ENCODE peak calls at places on chromosomes 6 and 20, in ten cellular contexts. S, M, Y, G, P, N, I, O, T and L are unnamed samples.

GRCh38 chr6:22064558-22064957 is 232.3 kb downstream of the PRL start:
- DNase-seq in S (no peak), M (no peak), Y (no peak), G (no peak), P (no peak), N (no peak), I (peak; percentile 61), O (no peak), T (no peak), L (no peak)

GRCh38 chr6:3648724-3649123 is 102.8 kb downstream of the PXDC1 start:
- DNase-seq in S (no peak), M (no peak), Y (no peak), G (no peak), P (no peak), N (no peak), I (no peak), O (no peak), T (no peak), L (no peak)

GRCh38 chr20:31570021-31570463 is 35.0 kb upstream of the ID1 start:
- DNase-seq in S (no peak), M (no peak), Y (no peak), G (no peak), P (no peak), N (no peak), I (no peak), O (no peak), T (no peak), L (no peak)

GRCh38 chr6:44102527-44102926 is 24.7 kb downstream of the MRPL14 start:
- DNase-seq in S (no peak), M (peak; percentile 71), Y (no peak), G (no peak), P (no peak), N (no peak), I (no peak), O (no peak), T (no peak), L (no peak)

GRCh38 chr6:155505560-155505959 is 49.9 kb upstream of the NOX3 start:
- DNase-seq in S (no peak), M (no peak), Y (no peak), G (no peak), P (no peak), N (no peak), I (no peak), O (no peak), T (no peak), L (no peak)

GRCh38 chr20:11013801-11014200 is 340.0 kb upstream of the JAG1 start:
- DNase-seq in S (no peak), M (no peak), Y (no peak), G (no peak), P (no peak), N (no peak), I (no peak), O (no peak), T (no peak), L (no peak)

GRCh38 chr6:157885211-157885788 is 62.3 kb downstream of the SNX9 start:
- DNase-seq in S (no peak), M (no peak), Y (peak; percentile 57), G (no peak), P (no peak), N (no peak), I (no peak), O (no peak), T (no peak), L (no peak)

GRCh38 chr6:65014006-65014405 is 693.0 kb downstream of the EYS start:
- DNase-seq in S (no peak), M (no peak), Y (no peak), G (no peak), P (no peak), N (no peak), I (no peak), O (no peak), T (no peak), L (no peak)

GRCh38 chr20:32674362-32674789 is 635 bp upstream of the C20orf203 start:
- DNase-seq in S (peak; percentile 47), M (peak; percentile 85), Y (peak; percentile 77), G (no peak), P (peak; percentile 76), N (peak; percentile 67), I (peak; percentile 78), O (peak; percentile 77), T (no peak), L (peak; percentile 70)

GRCh38 chr20:24906806-24907205 is 42.3 kb upstream of the CST7 start:
- DNase-seq in S (no peak), M (no peak), Y (no peak), G (no peak), P (no peak), N (no peak), I (no peak), O (no peak), T (no peak), L (no peak)

GRCh38 chr6:158031445-158032353 is 50.0 kb downstream of the SYNJ2 start:
- DNase-seq in S (no peak), M (peak; percentile 50), Y (peak; percentile 65), G (peak; percentile 49), P (no peak), N (no peak), I (peak; percentile 64), O (peak; percentile 86), T (no peak), L (no peak)

GRCh38 chr20:58075980-58076749 is 152.3 kb downstream of the ANKRD60 start:
- DNase-seq in S (no peak), M (peak; percentile 44), Y (no peak), G (no peak), P (peak; percentile 6), N (no peak), I (no peak), O (no peak), T (no peak), L (no peak)

GRCh38 chr6:43505718-43506117 is 4.4 kb downstream of the LRRC73 start:
- DNase-seq in S (no peak), M (peak; percentile 69), Y (no peak), G (no peak), P (no peak), N (no peak), I (no peak), O (no peak), T (no peak), L (no peak)

GRCh38 chr6:34147906-34148701 is 2.2 kb upstream of the GRM4 start:
- DNase-seq in S (no peak), M (peak; percentile 50), Y (no peak), G (no peak), P (no peak), N (no peak), I (no peak), O (no peak), T (no peak), L (no peak)

GRCh38 chr6:162871966-162872365 is 144.2 kb downstream of the PACRG start:
- DNase-seq in S (no peak), M (no peak), Y (no peak), G (no peak), P (no peak), N (no peak), I (no peak), O (no peak), T (no peak), L (no peak)

GRCh38 chr6:72952808-72953630 is 272.3 kb downstream of the KHDC1L start:
- DNase-seq in S (no peak), M (no peak), Y (no peak), G (no peak), P (no peak), N (no peak), I (no peak), O (peak; percentile 61), T (no peak), L (no peak)

GRCh38 chr6:122809671-122810070 is 20.6 kb downstream of the SMPDL3A start:
- DNase-seq in S (no peak), M (no peak), Y (no peak), G (no peak), P (no peak), N (no peak), I (no peak), O (no peak), T (no peak), L (no peak)

GRCh38 chr20:24610341-24611115 is 141.1 kb downstream of the SYNDIG1 start:
- DNase-seq in S (no peak), M (peak; percentile 85), Y (no peak), G (no peak), P (no peak), N (no peak), I (no peak), O (no peak), T (no peak), L (no peak)

GRCh38 chr6:111105578-111105977 is 18.3 kb downstream of the SLC16A10 start:
- DNase-seq in S (no peak), M (no peak), Y (no peak), G (peak; percentile 73), P (peak; percentile 46), N (no peak), I (no peak), O (peak; percentile 36), T (no peak), L (no peak)

GRCh38 chr20:62362991-62363919 is 3.9 kb downstream of the LAMA5 start:
- DNase-seq in S (no peak), M (peak; percentile 88), Y (no peak), G (no peak), P (no peak), N (no peak), I (no peak), O (no peak), T (no peak), L (no peak)

GRCh38 chr6:129748901-129749748 is 39.1 kb upstream of the ARHGAP18 start:
- DNase-seq in S (no peak), M (no peak), Y (no peak), G (no peak), P (no peak), N (no peak), I (peak; percentile 48), O (peak; percentile 83), T (no peak), L (no peak)

GRCh38 chr6:147248859-147249258 is 44.6 kb downstream of the STXBP5 start:
- DNase-seq in S (no peak), M (peak; percentile 59), Y (no peak), G (no peak), P (no peak), N (no peak), I (no peak), O (no peak), T (no peak), L (no peak)

GRCh38 chr6:143271024-143271423 is 179.5 kb downstream of the ADAT2 start:
- DNase-seq in S (no peak), M (no peak), Y (no peak), G (no peak), P (no peak), N (no peak), I (no peak), O (peak; percentile 76), T (no peak), L (no peak)